ENCODE peak calls at places on chromosomes 4 and X, in ten cellular contexts. O is NCI-H82; V is GDM1; P is chondrocyte; U is HEK293T; B is cerebellum; L is stimulated activated CD4-positive, alpha-beta T cell treated with anti-CD3 and anti-CD28 coated beads, Interleukin-4, amount 100 ng/mL, for 4 hours; J is mesenteric fat pad; W is mammary epithelial cell; Z is NCI-H1105 treated with DMSO at 0.1 percent for 48 hours. K is an unnamed sample.

GRCh38 chr4:157043131-157043530 is 32.8 kb upstream of the GLRB start:
- DNase-seq in L (no peak), B (no peak), Z (no peak), J (no peak), V (no peak), U (peak), W (peak), O (peak), P (no peak), K (no peak)

GRCh38 chr4:15870079-15870478 is 68.5 kb downstream of the FGFBP1 start:
- DNase-seq in O (peak), P (no peak), U (no peak), B (no peak), W (no peak), V (no peak), L (no peak), J (no peak), Z (no peak), K (no peak)

GRCh38 chr4:26931961-26932360 is 71.3 kb downstream of the STIM2 start:
- DNase-seq in L (no peak), W (no peak), Z (no peak), V (no peak), J (no peak), P (no peak), O (no peak), B (no peak), U (no peak), K (no peak)

GRCh38 chr4:10655968-10656367 is 28.6 kb downstream of the CLNK start:
- DNase-seq in B (no peak), L (no peak), P (no peak), J (no peak), O (no peak), U (no peak), W (peak), V (no peak), Z (no peak), K (no peak)

GRCh38 chrX:100341111-100341510 is 69.0 kb downstream of the PCDH19 start:
- DNase-seq in J (no peak), B (no peak), W (no peak), Z (no peak), V (no peak), P (no peak), O (no peak), U (no peak), L (no peak), K (no peak)

GRCh38 chr4:168551211-168551610 is 54.4 kb downstream of the PALLD start:
- DNase-seq in L (no peak), B (no peak), U (no peak), W (peak), J (no peak), V (no peak), P (no peak), Z (no peak), O (no peak), K (no peak)

GRCh38 chr4:7155611-7156071 is 36.7 kb upstream of the SORCS2 start:
- DNase-seq in V (no peak), L (no peak), O (no peak), J (peak), P (peak), W (peak), U (no peak), B (no peak), Z (no peak), K (no peak)

GRCh38 chrX:19017271-19017670 is 33.4 kb upstream of the PHKA2 start:
- DNase-seq in O (peak), Z (no peak), W (no peak), V (no peak), J (no peak), B (no peak), L (no peak), U (peak), P (no peak), K (no peak)

GRCh38 chrX:120751683-120752082 is 121.8 kb upstream of the C1GALT1C1 start:
- DNase-seq in W (no peak), J (no peak), L (no peak), O (no peak), Z (no peak), B (no peak), U (no peak), V (no peak), P (no peak), K (no peak)

GRCh38 chr4:137558951-137559350 is 26.7 kb upstream of the PCDH18 start:
- DNase-seq in O (no peak), W (no peak), L (no peak), J (no peak), U (no peak), V (no peak), Z (no peak), P (no peak), B (no peak), K (no peak)

GRCh38 chr4:150569384-150569987 is 12.5 kb upstream of the MAB21L2 start:
- DNase-seq in Z (no peak), P (no peak), B (no peak), O (no peak), L (no peak), J (no peak), V (no peak), W (peak), U (no peak), K (no peak)

GRCh38 chrX:111114806-111115205 is 18.8 kb downstream of the PAK3 start:
- DNase-seq in P (no peak), Z (no peak), V (no peak), J (no peak), L (no peak), O (no peak), U (no peak), W (no peak), B (no peak), K (no peak)

GRCh38 chr4:146638801-146639351 is at the start of gene POU4F2:
- DNase-seq in V (no peak), U (peak), B (peak), L (no peak), P (peak), J (no peak), Z (peak), O (peak), W (no peak), K (no peak)